ENCODE peak calls at places on chromosome 15, in four cellular contexts. P is spleen, G is iPS DF 6.9, A is stomach. O is an unnamed sample.

GRCh38 chr15:40582726-40583246 is 11.3 kb upstream of the KNL1 start:
- DNase-seq in P (no peak), G (no peak), A (no peak), O (no peak)

GRCh38 chr15:68207176-68207935 is 2.2 kb upstream of the CALML4 start:
- DNase-seq in P (no peak), G (no peak), A (peak; percentile 23), O (no peak)

GRCh38 chr15:36177590-36178281 is 401.7 kb upstream of the CDIN1 start:
- DNase-seq in P (no peak), G (no peak), A (no peak), O (no peak)

GRCh38 chr15:70775160-70775559 is 11.8 kb upstream of the UACA start:
- DNase-seq in P (no peak), G (no peak), A (no peak), O (no peak)

GRCh38 chr15:84765675-84766074 is 17.3 kb downstream of the ZNF592 start:
- DNase-seq in P (no peak), G (no peak), A (no peak), O (no peak)

GRCh38 chr15:101522091-101522490 is 32.6 kb upstream of the PCSK6 start:
- DNase-seq in P (no peak), G (no peak), A (no peak), O (no peak)

GRCh38 chr15:25246641-25247417 is 192.0 kb downstream of the UBE3A start:
- DNase-seq in P (peak; percentile 59), G (no peak), A (peak; percentile 19), O (no peak)

GRCh38 chr15:51735211-51735610 is 2.2 kb downstream of the LYSMD2 start:
- DNase-seq in P (no peak), G (no peak), A (no peak), O (peak; percentile 52)

GRCh38 chr15:44719293-44719999 is 8.1 kb downstream of the B2M start:
- DNase-seq in P (no peak), G (no peak), A (no peak), O (peak; percentile 34)

GRCh38 chr15:92809880-92810361 is 90.2 kb upstream of the CHD2 start:
- DNase-seq in P (peak; percentile 83), G (no peak), A (no peak), O (no peak)

GRCh38 chr15:73680545-73680944 is 3.6 kb upstream of the CD276 start:
- DNase-seq in P (no peak), G (no peak), A (no peak), O (no peak)

GRCh38 chr15:98609144-98609852 is 39.0 kb upstream of the IGF1R start:
- DNase-seq in P (no peak), G (no peak), A (no peak), O (no peak)

GRCh38 chr15:40969363-40969762 is 16.1 kb downstream of the CHAC1 start:
- DNase-seq in P (no peak), G (no peak), A (no peak), O (no peak)

GRCh38 chr15:78097667-78098066 is 5.3 kb downstream of the SH2D7 start:
- DNase-seq in P (no peak), G (no peak), A (no peak), O (no peak)

GRCh38 chr15:52256930-52257733 is 38.5 kb downstream of the MYO5C start:
- DNase-seq in P (no peak), G (no peak), A (no peak), O (no peak)

GRCh38 chr15:60255390-60255789 is 142.4 kb downstream of the ANXA2 start:
- DNase-seq in P (no peak), G (no peak), A (no peak), O (no peak)

GRCh38 chr15:92818658-92819311 is 81.3 kb upstream of the CHD2 start:
- DNase-seq in P (no peak), G (no peak), A (no peak), O (no peak)

GRCh38 chr15:67715166-67715565 is 110.1 kb upstream of the SKOR1 start:
- DNase-seq in P (no peak), G (no peak), A (no peak), O (no peak)

GRCh38 chr15:66400351-66400774 is 13.7 kb downstream of the MAP2K1 start:
- DNase-seq in P (no peak), G (no peak), A (no peak), O (no peak)

GRCh38 chr15:32898991-32899613 is 181.3 kb downstream of the GREM1 start:
- DNase-seq in P (peak; percentile 79), G (peak; percentile 78), A (no peak), O (no peak)

GRCh38 chr15:26628071-26628470 is 144.8 kb downstream of the GABRB3 start:
- DNase-seq in P (no peak), G (no peak), A (no peak), O (no peak)

GRCh38 chr15:67164401-67164791 is 90.1 kb downstream of the AAGAB start:
- DNase-seq in P (no peak), G (no peak), A (no peak), O (no peak)

GRCh38 chr15:67537771-67538170 is 4.7 kb upstream of the MAP2K5 start:
- DNase-seq in P (no peak), G (no peak), A (no peak), O (no peak)

GRCh38 chr15:76293361-76293760 is 17.9 kb downstream of the ETFA start:
- DNase-seq in P (no peak), G (no peak), A (no peak), O (no peak)

GRCh38 chr15:29071907-29072273 is 186.1 kb downstream of the APBA2 start:
- DNase-seq in P (peak; percentile 32), G (no peak), A (no peak), O (no peak)

GRCh38 chr15:76730262-76730661 is 174.9 kb downstream of the SCAPER start:
- DNase-seq in P (no peak), G (no peak), A (no peak), O (no peak)

GRCh38 chr15:65246939-65247338 is 35.7 kb upstream of the CILP start:
- DNase-seq in P (no peak), G (no peak), A (no peak), O (no peak)

GRCh38 chr15:101499863-101500713 is 10.6 kb upstream of the PCSK6 start:
- DNase-seq in P (peak; percentile 84), G (no peak), A (peak; percentile 73), O (no peak)

GRCh38 chr15:44861439-44861910 is 95.0 kb upstream of the TERB2 start:
- DNase-seq in P (no peak), G (no peak), A (no peak), O (no peak)

GRCh38 chr15:74763416-74763815 is 14.8 kb downstream of the CYP1A2 start:
- DNase-seq in P (no peak), G (no peak), A (no peak), O (no peak)

GRCh38 chr15:92667291-92667904 is 11.8 kb upstream of the FAM174B start:
- DNase-seq in P (no peak), G (no peak), A (no peak), O (no peak)

DNA sequence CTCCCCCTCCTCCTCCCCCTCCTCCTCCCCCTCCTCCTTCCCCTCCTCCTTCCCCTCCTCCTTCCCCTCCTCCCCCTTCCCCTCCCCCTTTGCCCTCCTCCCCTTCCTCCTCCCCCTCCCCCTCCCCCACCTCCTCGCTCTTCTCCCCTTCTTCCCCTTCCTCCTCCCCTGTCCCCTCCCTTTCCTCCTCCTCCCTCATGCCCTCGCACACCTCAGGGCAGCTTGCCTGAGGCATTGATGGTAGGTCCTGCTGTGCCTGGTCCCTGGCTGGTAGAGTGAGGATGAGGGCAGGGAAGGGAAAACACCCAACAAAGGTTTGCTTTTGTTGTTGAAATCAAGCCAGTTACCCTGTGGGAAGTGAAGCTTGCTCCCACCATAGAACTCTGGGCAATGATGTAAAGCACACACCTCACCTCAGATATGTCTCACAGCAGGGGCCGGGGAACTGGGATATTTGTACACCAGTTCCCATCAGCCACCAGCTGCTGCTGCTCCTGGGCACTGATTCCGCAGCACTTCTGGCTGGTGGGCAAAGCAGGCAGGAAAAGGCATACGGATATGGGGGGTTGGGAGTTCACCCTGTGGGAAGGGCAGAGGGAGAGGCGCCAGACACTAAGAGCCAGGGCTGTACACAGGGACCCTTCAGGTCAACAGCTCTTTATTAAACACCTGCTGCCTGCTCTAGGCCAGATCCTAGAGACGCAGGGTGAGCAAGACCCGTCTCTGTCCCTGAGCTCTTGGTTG is 13.8 kb downstream of the ISG20 start:
- DNase-seq in P (peak; percentile 71), G (no peak), A (no peak), O (no peak)
- H3K4me1 ChIP-seq in P (peaks cover 80% of the 10 kb centered on the region), G (no peaks in the 10 kb centered on the region), A (peaks cover 35% of the 10 kb centered on the region), O (peaks cover 94% of the 10 kb centered on the region)

GRCh38 chr15:82851331-82851850 is 42.0 kb downstream of the WHAMM start:
- DNase-seq in P (no peak), G (no peak), A (peak; percentile 8), O (no peak)
- H3K4me3 ChIP-seq in P (no peak overlapping the region), G (no peak overlapping the region), A (no peak overlapping the region), O (no peak overlapping the region)

GRCh38 chr15:79887054-79887453 is 9.8 kb downstream of the MTHFS start:
- DNase-seq in P (no peak), G (no peak), A (no peak), O (no peak)
- H3K9me3 ChIP-seq in P (no peaks in the 10 kb centered on the region), G (no peaks in the 10 kb centered on the region), A (no peaks in the 10 kb centered on the region), O (no peaks in the 10 kb centered on the region)

DNA sequence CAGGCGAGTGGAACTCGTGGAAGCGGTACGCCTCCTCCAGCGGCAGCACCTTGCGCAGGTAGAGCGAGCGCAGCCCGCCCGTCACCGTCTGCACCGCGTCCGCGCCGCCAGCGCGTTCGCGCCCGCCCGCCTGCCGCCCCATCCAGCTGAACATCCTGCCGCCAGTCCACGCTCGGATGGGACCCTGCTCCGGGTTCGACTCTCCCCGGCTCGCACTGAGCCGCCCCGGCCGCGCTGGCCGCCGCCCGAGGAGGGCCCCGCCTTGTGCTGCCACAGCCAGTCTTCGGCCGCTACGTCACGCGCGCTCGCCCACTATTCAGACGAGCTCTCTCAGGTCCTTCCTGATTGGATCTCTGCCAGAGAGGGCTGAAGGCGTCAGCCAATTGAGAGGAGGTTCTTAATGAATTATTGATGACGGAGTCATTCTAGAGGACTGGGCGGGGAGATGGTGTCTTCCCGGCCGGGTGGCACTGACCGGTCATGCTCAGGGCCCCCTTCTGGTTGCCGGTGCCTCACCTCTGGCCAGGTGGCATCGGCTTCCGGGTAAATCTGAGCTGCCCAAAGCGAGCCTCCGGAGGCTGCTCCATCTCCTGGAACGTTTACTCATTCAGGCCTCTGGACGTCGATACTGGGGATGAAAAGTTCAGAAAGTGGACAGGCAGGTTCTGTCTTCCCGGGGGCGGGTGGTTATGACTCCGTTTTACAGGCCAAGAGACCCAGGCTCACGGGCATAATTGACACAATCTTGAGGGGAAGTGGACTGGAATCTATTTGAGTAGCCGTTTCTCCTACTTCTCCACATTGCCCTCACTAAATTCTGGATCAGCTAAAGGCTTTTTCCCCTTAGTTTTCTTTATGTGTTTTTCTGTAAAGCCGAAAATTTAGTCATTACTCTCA is at the start of gene EHD4:
- DNase-seq in P (peak; percentile 99), G (peak; percentile 92), A (peak; percentile 99), O (peak; percentile 94)
- H3K4me1 ChIP-seq in P (peaks cover 50% of the 10 kb centered on the region), G (no peaks in the 10 kb centered on the region), A (peaks cover 43% of the 10 kb centered on the region), O (peaks cover 31% of the 10 kb centered on the region)

GRCh38 chr15:57591237-57591821 is 375 bp upstream of the MYZAP start:
- DNase-seq in P (no peak), G (no peak), A (peak; percentile 42), O (no peak)
- H3K4me3 ChIP-seq in P (peak overlapping the region; percentile 49), G (peak overlapping the region; percentile 55), A (peak overlapping the region; percentile 66), O (peak overlapping the region; percentile 47)

DNA sequence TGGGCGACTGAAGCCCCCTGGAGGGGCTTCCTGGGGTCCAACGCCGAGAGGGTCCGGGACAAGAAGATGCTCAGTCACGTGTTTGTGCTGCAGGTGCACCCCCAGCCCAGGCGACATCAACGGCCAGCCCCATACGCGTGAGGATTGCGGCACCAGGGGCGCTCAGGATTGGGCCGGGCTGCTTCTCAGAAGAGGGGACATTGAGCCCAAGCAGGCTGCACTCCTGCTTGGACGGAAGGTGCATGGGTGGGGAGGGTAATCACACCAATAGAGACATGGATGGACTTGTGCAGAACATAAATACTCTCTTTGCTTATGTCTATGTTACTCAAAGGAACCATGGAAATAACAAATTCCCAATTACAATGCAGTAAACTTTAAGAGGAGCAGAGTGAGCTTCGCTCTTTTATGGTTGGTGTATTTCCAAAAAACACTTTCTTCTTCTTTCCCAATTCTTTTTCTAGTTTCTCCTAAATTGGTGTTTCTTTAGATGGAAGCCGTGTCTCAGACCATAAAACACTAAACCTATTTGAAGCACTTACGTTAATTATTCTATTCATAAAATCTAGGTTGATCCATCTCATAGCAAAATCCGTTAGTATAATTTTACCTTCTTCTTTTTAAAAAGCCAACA is 182.7 kb downstream of the GOLGA6L6 start:
- DNase-seq in P (no peak), G (no peak), A (no peak), O (no peak)
- H3K9me3 ChIP-seq in P (no peaks in the 10 kb centered on the region), G (peaks cover 40% of the 10 kb centered on the region), A (no peaks in the 10 kb centered on the region), O (no peaks in the 10 kb centered on the region)